ENCODE peak calls at places on chromosomes 6 and 20, in five cellular contexts. One of them, this sample, is unnamed.

GRCh38 chr20:19435820-19436219 is 223.4 kb downstream of the SLC24A3 start:
- DNase-seq in A549: no peak
- DNase-seq in K562: no peak
- DNase-seq in H1: no peak
- DNase-seq in IMR-90: no peak
- DNase-seq in this sample: no peak

GRCh38 chr6:129140571-129140970 is 257.6 kb downstream of the LAMA2 start:
- DNase-seq in A549: no peak
- DNase-seq in K562: no peak
- DNase-seq in H1: no peak
- DNase-seq in IMR-90: peak; percentile 50
- DNase-seq in this sample: no peak

GRCh38 chr6:73236147-73236750 is 11.0 kb upstream of the KHDC1L start:
- DNase-seq in A549: peak; percentile 21
- DNase-seq in K562: no peak
- DNase-seq in IMR-90: peak; percentile 97
- DNase-seq in H1: no peak
- DNase-seq in this sample: no peak

GRCh38 chr6:50543666-50544065 is 169.7 kb upstream of the TFAP2D start:
- DNase-seq in IMR-90: no peak
- DNase-seq in H1: no peak
- DNase-seq in A549: no peak
- DNase-seq in K562: no peak
- DNase-seq in this sample: no peak

GRCh38 chr6:16472349-16473069 is 234.1 kb downstream of the GMPR start:
- DNase-seq in A549: peak; percentile 4
- DNase-seq in K562: no peak
- DNase-seq in H1: no peak
- DNase-seq in IMR-90: peak; percentile 92
- DNase-seq in this sample: peak; percentile 35

GRCh38 chr20:57991211-57991841 is 237.1 kb downstream of the ANKRD60 start:
- DNase-seq in IMR-90: no peak
- DNase-seq in A549: peak; percentile 72
- DNase-seq in K562: no peak
- DNase-seq in H1: no peak
- DNase-seq in this sample: no peak

GRCh38 chr20:20772492-20773047 is 60.1 kb upstream of the RALGAPA2 start:
- DNase-seq in K562: no peak
- DNase-seq in H1: no peak
- DNase-seq in A549: no peak
- DNase-seq in IMR-90: no peak
- DNase-seq in this sample: no peak

GRCh38 chr20:2691127-2691526 is 1.5 kb upstream of the EBF4 start:
- DNase-seq in IMR-90: no peak
- DNase-seq in A549: no peak
- DNase-seq in K562: no peak
- DNase-seq in H1: no peak
- DNase-seq in this sample: no peak

GRCh38 chr6:21596379-21597242 is 3.1 kb downstream of the SOX4 start:
- DNase-seq in K562: no peak
- DNase-seq in IMR-90: peak; percentile 59
- DNase-seq in A549: peak; percentile 33
- DNase-seq in H1: peak; percentile 74
- DNase-seq in this sample: no peak

GRCh38 chr20:29296256-29297230 is 1960.9 kb upstream of the DEFB115 start:
- DNase-seq in H1: no peak
- DNase-seq in A549: no peak
- DNase-seq in K562: no peak
- DNase-seq in IMR-90: no peak
- DNase-seq in this sample: no peak

GRCh38 chr6:108805611-108806181 is 42.5 kb upstream of the ARMC2 start:
- DNase-seq in A549: no peak
- DNase-seq in K562: no peak
- DNase-seq in IMR-90: no peak
- DNase-seq in H1: no peak
- DNase-seq in this sample: no peak

GRCh38 chr6:27962506-27962905 is 5.5 kb downstream of the OR2B6 start:
- DNase-seq in K562: no peak
- DNase-seq in IMR-90: no peak
- DNase-seq in A549: no peak
- DNase-seq in H1: no peak
- DNase-seq in this sample: no peak

GRCh38 chr20:25353754-25354705 is 36.6 kb downstream of the ABHD12 start:
- DNase-seq in IMR-90: no peak
- DNase-seq in H1: no peak
- DNase-seq in A549: no peak
- DNase-seq in K562: no peak
- DNase-seq in this sample: no peak

DNA sequence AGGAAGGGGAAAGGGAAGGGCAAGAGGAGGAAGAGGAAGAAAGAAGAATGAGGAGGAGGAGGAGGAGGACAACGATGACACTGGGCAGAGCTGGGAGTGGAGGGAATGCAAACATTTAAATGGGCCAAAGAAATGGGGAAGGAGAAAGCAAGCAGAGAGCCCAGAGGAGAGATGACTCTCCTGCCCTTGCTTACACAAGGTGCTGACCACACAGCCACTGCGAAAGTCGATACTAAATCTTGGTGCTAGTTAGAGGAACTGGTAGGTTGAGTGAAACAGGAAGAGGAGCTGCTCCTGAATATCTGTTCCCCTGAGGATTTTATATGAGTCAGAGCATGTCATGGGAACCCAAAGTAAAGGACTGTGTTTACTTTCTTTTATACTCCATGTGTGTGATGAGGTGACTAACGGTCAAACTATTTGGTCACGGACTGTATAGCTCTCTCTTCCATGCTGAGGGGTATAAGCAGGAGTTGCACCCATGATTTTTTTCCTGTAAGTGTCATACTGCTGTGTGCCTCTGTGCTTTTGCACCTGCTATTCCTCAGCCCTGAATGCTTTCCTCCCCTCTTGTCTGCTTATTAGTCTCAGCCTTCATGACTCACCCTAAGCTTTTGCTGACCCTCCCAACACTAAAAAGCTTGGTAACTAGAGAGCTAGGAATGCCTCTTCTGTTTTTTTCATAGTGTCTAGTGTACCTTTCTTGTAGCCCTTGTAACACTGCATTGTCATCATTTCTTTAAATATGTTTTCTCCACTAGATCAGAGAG is 9.5 kb upstream of the PAQR8 start:
- DNase-seq in H1: no peak
- DNase-seq in A549: peak; percentile 65
- DNase-seq in K562: peak; percentile 56
- DNase-seq in IMR-90: peak; percentile 98
- DNase-seq in this sample: peak; percentile 98
- TF ChIP-seq MAFK in H1: no peak
- TF ChIP-seq MAFK in A549: peak; percentile 69
- TF ChIP-seq MAFK in K562: no peak
- TF ChIP-seq MAFK in IMR-90: peak; percentile 67
- TF ChIP-seq MAFK in this sample: peak; percentile 72

GRCh38 chr6:134287863-134288537 is 29.9 kb downstream of the SGK1 start:
- DNase-seq in K562: no peak
- DNase-seq in IMR-90: peak; percentile 74
- DNase-seq in H1: no peak
- DNase-seq in A549: no peak
- DNase-seq in this sample: no peak
- TF ChIP-seq MAFK in K562: no peak
- TF ChIP-seq MAFK in IMR-90: no peak
- TF ChIP-seq MAFK in H1: no peak
- TF ChIP-seq MAFK in A549: no peak
- TF ChIP-seq MAFK in this sample: no peak

DNA sequence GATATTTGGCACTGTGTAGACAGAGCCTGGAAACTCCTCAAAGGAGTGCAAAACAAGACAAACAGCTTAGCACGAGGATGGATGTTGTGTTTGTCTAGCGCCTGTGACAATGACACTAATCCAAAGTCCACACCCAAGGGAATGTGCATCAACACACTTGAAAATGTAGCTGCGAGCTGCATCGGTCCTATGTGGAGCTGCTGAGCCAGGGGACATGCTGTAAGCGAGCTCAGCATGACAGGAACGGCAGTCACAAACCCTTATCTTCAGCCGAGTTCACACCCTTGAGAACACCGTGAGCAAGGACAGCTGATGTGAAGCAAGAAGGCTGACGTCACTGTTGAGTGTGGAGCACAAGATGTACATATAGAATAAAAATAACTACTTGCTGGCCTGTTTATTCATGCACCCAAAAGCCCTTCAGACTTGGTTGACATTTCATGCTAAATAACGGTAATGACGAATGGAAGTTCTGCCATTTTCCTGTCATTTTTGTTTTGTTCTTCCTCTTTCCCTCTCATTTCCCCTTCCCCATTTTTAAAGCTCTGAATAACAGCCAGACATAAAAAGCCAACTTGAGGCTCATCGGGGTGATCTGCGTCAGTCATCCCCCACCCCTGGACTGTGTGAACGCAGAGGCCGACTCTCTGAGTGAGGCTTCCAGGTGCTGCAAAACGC is 684.5 kb downstream of the QKI start:
- DNase-seq in A549: no peak
- DNase-seq in H1: no peak
- DNase-seq in K562: peak; percentile 37
- DNase-seq in IMR-90: no peak
- DNase-seq in this sample: peak; percentile 14
- TF ChIP-seq MAFK in A549: no peak
- TF ChIP-seq MAFK in H1: no peak
- TF ChIP-seq MAFK in K562: no peak
- TF ChIP-seq MAFK in IMR-90: no peak
- TF ChIP-seq MAFK in this sample: no peak

DNA sequence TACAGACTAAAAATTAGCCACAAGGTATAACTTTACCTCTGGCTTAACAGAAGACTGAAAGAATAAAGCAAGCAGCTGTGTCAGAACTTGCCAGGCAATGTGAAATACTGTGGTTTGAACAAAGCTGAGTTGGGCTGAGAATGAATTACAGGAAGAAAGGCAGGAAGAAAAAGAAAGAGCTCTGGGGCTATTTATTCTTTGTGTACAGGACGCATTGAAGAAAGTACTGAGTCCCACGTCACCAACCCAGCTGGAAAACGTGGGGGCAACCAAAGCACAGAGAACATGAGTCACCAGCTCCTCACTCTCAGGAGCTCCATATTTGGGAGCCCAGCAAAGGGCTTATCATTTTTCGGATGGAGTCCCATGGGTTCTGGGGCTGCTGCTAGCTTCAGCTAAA is 121.6 kb upstream of the NEDD9 start:
- DNase-seq in H1: no peak
- DNase-seq in K562: peak; percentile 4
- DNase-seq in A549: no peak
- DNase-seq in IMR-90: peak; percentile 58
- DNase-seq in this sample: no peak
- TF ChIP-seq MAFK in H1: no peak
- TF ChIP-seq MAFK in K562: no peak
- TF ChIP-seq MAFK in A549: no peak
- TF ChIP-seq MAFK in IMR-90: no peak
- TF ChIP-seq MAFK in this sample: no peak

GRCh38 chr20:35305682-35306556 is 13.7 kb upstream of the FAM83C start:
- DNase-seq in IMR-90: peak; percentile 100
- DNase-seq in A549: peak; percentile 98
- DNase-seq in K562: peak; percentile 85
- DNase-seq in H1: no peak
- DNase-seq in this sample: peak; percentile 92
- TF ChIP-seq MAFK in IMR-90: no peak
- TF ChIP-seq MAFK in A549: peak; percentile 21
- TF ChIP-seq MAFK in K562: no peak
- TF ChIP-seq MAFK in H1: no peak
- TF ChIP-seq MAFK in this sample: no peak

GRCh38 chr6:149924933-149925252 is 2.0 kb upstream of the RAET1G start:
- DNase-seq in K562: no peak
- DNase-seq in IMR-90: no peak
- DNase-seq in A549: no peak
- DNase-seq in H1: no peak
- DNase-seq in this sample: no peak

GRCh38 chr6:149922642-149923326 is at the start of gene RAET1G:
- DNase-seq in IMR-90: peak; percentile 96
- DNase-seq in H1: peak; percentile 87
- DNase-seq in K562: peak; percentile 74
- DNase-seq in A549: peak; percentile 87
- DNase-seq in this sample: peak; percentile 72

GRCh38 chr6:149923327-149923986 is 536 bp upstream of the RAET1G start:
- DNase-seq in H1: no peak
- DNase-seq in IMR-90: no peak
- DNase-seq in K562: no peak
- DNase-seq in A549: no peak
- DNase-seq in this sample: no peak

GRCh38 chr6:149925253-149925973 is 2.5 kb upstream of the RAET1G start:
- DNase-seq in K562: no peak
- DNase-seq in A549: no peak
- DNase-seq in IMR-90: no peak
- DNase-seq in H1: peak; percentile 47
- DNase-seq in this sample: no peak

DNA sequence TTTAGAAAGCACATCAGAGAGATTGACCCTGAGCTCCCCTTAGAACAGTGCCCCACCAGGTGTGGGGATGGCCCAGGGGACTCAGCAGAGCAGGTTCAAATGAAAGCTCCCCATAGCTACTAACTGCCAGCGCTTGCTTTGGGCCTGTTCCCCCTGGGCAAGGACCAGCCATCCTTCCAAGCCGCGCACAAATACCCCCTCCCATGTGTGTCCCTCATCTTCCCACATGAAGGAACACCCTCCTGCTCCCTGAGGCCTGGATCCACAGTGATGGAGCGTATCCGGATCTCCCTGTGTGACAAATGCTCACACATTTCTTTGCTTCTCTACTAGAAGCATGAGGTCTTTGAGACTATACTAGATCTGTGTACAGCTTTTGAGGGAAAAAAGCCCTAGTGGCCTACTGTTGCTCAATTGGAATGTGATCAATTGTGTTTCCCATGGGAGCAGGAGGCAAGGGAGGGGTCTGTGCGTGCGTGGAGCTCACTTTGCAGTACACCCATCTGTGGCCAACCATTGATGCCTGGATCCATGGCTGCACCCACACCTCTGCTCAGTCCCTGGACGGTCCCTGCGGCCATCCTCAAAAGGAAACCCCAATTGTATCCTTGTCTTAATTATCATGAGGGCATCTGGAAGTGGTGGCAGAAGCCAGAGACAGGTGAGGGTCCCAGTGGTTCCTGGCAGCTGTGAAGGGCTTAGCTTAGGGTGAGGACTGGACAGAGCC is 1.4 kb upstream of the RAET1G start:
- DNase-seq in IMR-90: no peak
- DNase-seq in H1: no peak
- DNase-seq in A549: no peak
- DNase-seq in K562: no peak
- DNase-seq in this sample: no peak
- TF ChIP-seq MAFK in IMR-90: no peak
- TF ChIP-seq MAFK in H1: no peak
- TF ChIP-seq MAFK in A549: no peak
- TF ChIP-seq MAFK in K562: no peak
- TF ChIP-seq MAFK in this sample: no peak

This sample was measured in HepG2.